ENCODE peak calls at places on chromosome 7, in six cellular contexts. R, A, H, E, X and Y are unnamed samples.

GRCh38 chr7:75854233-75854632 is 24.6 kb upstream of the RHBDD2 start:
- DNase-seq in H (no peak), E (no peak), R (peak; percentile 83), A (no peak), X (peak; percentile 46), Y (no peak)

GRCh38 chr7:18312482-18312881 is 183.1 kb upstream of the HDAC9 start:
- DNase-seq in H (no peak), E (no peak), X (no peak), A (no peak), R (no peak), Y (no peak)

GRCh38 chr7:151867912-151868804 is 8.8 kb downstream of the PRKAG2 start:
- DNase-seq in R (no peak), E (no peak), X (no peak), H (no peak), A (no peak), Y (no peak)

GRCh38 chr7:152025937-152026890 is 740 bp downstream of the GALNT11 start:
- DNase-seq in A (no peak), E (no peak), X (no peak), R (no peak), H (no peak), Y (no peak)

GRCh38 chr7:112192236-112193154 is 13.7 kb downstream of the DOCK4 start:
- DNase-seq in R (no peak), H (no peak), X (peak; percentile 50), A (no peak), E (peak; percentile 92), Y (no peak)

GRCh38 chr7:16492513-16493062 is 27.1 kb upstream of the SOSTDC1 start:
- DNase-seq in H (no peak), R (no peak), E (peak; percentile 59), X (no peak), A (no peak), Y (no peak)

GRCh38 chr7:130672146-130672545 is 3.6 kb upstream of the COPG2 start:
- DNase-seq in A (no peak), E (no peak), H (no peak), X (no peak), R (no peak), Y (no peak)

GRCh38 chr7:79284226-79284625 is 169.2 kb downstream of the MAGI2 start:
- DNase-seq in A (no peak), H (no peak), E (no peak), R (no peak), X (no peak), Y (no peak)

GRCh38 chr7:23394828-23395227 is 75.5 kb downstream of the IGF2BP3 start:
- DNase-seq in X (no peak), A (peak; percentile 88), R (no peak), E (no peak), H (no peak), Y (no peak)

GRCh38 chr7:91947948-91948347 is 7.3 kb downstream of the AKAP9 start:
- DNase-seq in E (no peak), A (no peak), X (no peak), R (no peak), H (no peak), Y (no peak)

GRCh38 chr7:104956753-104957450 is 57.1 kb upstream of the KMT2E start:
- DNase-seq in H (no peak), A (no peak), X (peak; percentile 99), E (peak; percentile 97), R (peak; percentile 99), Y (no peak)

GRCh38 chr7:70376561-70377031 is 755.3 kb upstream of the GALNT17 start:
- DNase-seq in E (no peak), H (no peak), A (peak; percentile 87), X (no peak), R (no peak), Y (no peak)

GRCh38 chr7:4798706-4799235 is 23.3 kb downstream of the AP5Z1 start:
- DNase-seq in R (no peak), H (no peak), X (no peak), E (no peak), A (no peak), Y (no peak)

GRCh38 chr7:94434031-94434430 is 39.3 kb downstream of the COL1A2 start:
- DNase-seq in X (peak; percentile 64), A (no peak), H (no peak), E (no peak), R (no peak), Y (no peak)

GRCh38 chr7:110766874-110767273 is 324.1 kb upstream of the LRRN3 start:
- DNase-seq in E (no peak), H (no peak), X (no peak), R (no peak), A (no peak), Y (no peak)

GRCh38 chr7:98878365-98879197 is at the start of gene TRRAP:
- DNase-seq in X (peak; percentile 23), E (peak; percentile 51), R (peak; percentile 33), H (peak; percentile 18), A (peak; percentile 67), Y (peak; percentile 65)

GRCh38 chr7:47518827-47519226 is 63.1 kb downstream of the TNS3 start:
- DNase-seq in X (peak; percentile 72), R (no peak), A (no peak), E (peak; percentile 15), H (no peak), Y (no peak)

GRCh38 chr7:155829796-155830470 is 17.7 kb upstream of the SHH start:
- DNase-seq in R (no peak), A (no peak), X (no peak), E (no peak), H (no peak), Y (no peak)

GRCh38 chr7:3260425-3260762 is 40.7 kb upstream of the SDK1 start:
- DNase-seq in H (no peak), E (peak; percentile 28), R (no peak), A (no peak), X (no peak), Y (no peak)

GRCh38 chr7:16114633-16115032 is 306.7 kb downstream of the CRPPA start:
- DNase-seq in A (no peak), H (no peak), E (peak; percentile 7), X (peak; percentile 33), R (no peak), Y (no peak)

GRCh38 chr7:10973942-10974716 is 457 bp downstream of the PHF14 start:
- DNase-seq in R (no peak), H (no peak), X (peak; percentile 23), E (peak; percentile 40), A (peak; percentile 25), Y (peak; percentile 48)

GRCh38 chr7:36604801-36605200 is 119.5 kb downstream of the AOAH start:
- DNase-seq in H (no peak), X (no peak), R (no peak), A (no peak), E (peak; percentile 55), Y (no peak)

GRCh38 chr7:39451901-39452300 is 114.3 kb upstream of the YAE1 start:
- DNase-seq in H (no peak), R (no peak), A (no peak), X (no peak), E (no peak), Y (no peak)

GRCh38 chr7:47830015-47830414 is 118.3 kb downstream of the PKD1L1 start:
- DNase-seq in H (no peak), R (no peak), E (no peak), X (no peak), A (no peak), Y (no peak)

GRCh38 chr7:106367018-106367420 is 82.2 kb upstream of the NAMPT start:
- DNase-seq in A (peak; percentile 0), E (no peak), R (peak; percentile 29), H (no peak), X (peak; percentile 12), Y (no peak)

GRCh38 chr7:28407643-28408042 is 4.7 kb upstream of the CREB5 start:
- DNase-seq in E (no peak), R (no peak), H (no peak), X (peak; percentile 75), A (no peak), Y (peak; percentile 28)

GRCh38 chr7:44665531-44666213 is 59.2 kb downstream of the OGDH start:
- DNase-seq in H (no peak), R (no peak), X (peak; percentile 53), E (no peak), A (no peak), Y (no peak)